ENCODE peak calls at places on chromosomes 16 and 17, in six cellular contexts. One of them, this sample, is unnamed.

GRCh38 chr17:48144976-48145798 is 37.6 kb downstream of the SNX11 start:
- DNase-seq in H9: no peak
- DNase-seq in IMR-90: no peak
- DNase-seq in neuronal stem cell: no peak
- DNase-seq in mesenchymal stem cell: no peak
- DNase-seq in H1: no peak
- DNase-seq in this sample: no peak

GRCh38 chr17:40309938-40310510 is 1.0 kb downstream of the RARA start:
- DNase-seq in H9: no peak
- DNase-seq in IMR-90: no peak
- DNase-seq in neuronal stem cell: no peak
- DNase-seq in mesenchymal stem cell: no peak
- DNase-seq in H1: no peak
- DNase-seq in this sample: no peak

GRCh38 chr17:64315032-64315490 is 52.0 kb upstream of the TEX2 start:
- DNase-seq in H9: no peak
- DNase-seq in IMR-90: no peak
- DNase-seq in neuronal stem cell: no peak
- DNase-seq in mesenchymal stem cell: no peak
- DNase-seq in H1: no peak
- DNase-seq in this sample: no peak

GRCh38 chr17:3012926-3013581 is 50.4 kb downstream of the OR1D5 start:
- DNase-seq in H9: peak
- DNase-seq in IMR-90: peak
- DNase-seq in neuronal stem cell: peak
- DNase-seq in mesenchymal stem cell: peak
- DNase-seq in H1: peak
- DNase-seq in this sample: peak

GRCh38 chr17:77453613-77454559 is 313.1 kb downstream of the SEC14L1 start:
- DNase-seq in H9: no peak
- DNase-seq in IMR-90: no peak
- DNase-seq in neuronal stem cell: no peak
- DNase-seq in mesenchymal stem cell: no peak
- DNase-seq in H1: no peak
- DNase-seq in this sample: no peak

GRCh38 chr16:27691717-27692116 is 141.8 kb downstream of the KATNIP start:
- DNase-seq in H9: no peak
- DNase-seq in IMR-90: no peak
- DNase-seq in neuronal stem cell: no peak
- DNase-seq in mesenchymal stem cell: no peak
- DNase-seq in H1: no peak
- DNase-seq in this sample: no peak

GRCh38 chr16:592518-593306 is 2.8 kb downstream of the RAB40C start:
- DNase-seq in H9: no peak
- DNase-seq in IMR-90: no peak
- DNase-seq in neuronal stem cell: no peak
- DNase-seq in mesenchymal stem cell: peak
- DNase-seq in H1: no peak
- DNase-seq in this sample: peak

GRCh38 chr17:72529386-72529785 is 408.6 kb downstream of the SOX9 start:
- DNase-seq in H9: no peak
- DNase-seq in IMR-90: no peak
- DNase-seq in neuronal stem cell: no peak
- DNase-seq in mesenchymal stem cell: no peak
- DNase-seq in H1: no peak
- DNase-seq in this sample: no peak

GRCh38 chr16:89009343-89010209 is 32.6 kb upstream of the CBFA2T3 start:
- DNase-seq in H9: peak
- DNase-seq in IMR-90: no peak
- DNase-seq in neuronal stem cell: peak
- DNase-seq in mesenchymal stem cell: peak
- DNase-seq in H1: no peak
- DNase-seq in this sample: peak

GRCh38 chr17:16363749-16364536 is 10.7 kb upstream of the CENPV start:
- DNase-seq in H9: peak
- DNase-seq in IMR-90: peak
- DNase-seq in neuronal stem cell: peak
- DNase-seq in mesenchymal stem cell: peak
- DNase-seq in H1: no peak
- DNase-seq in this sample: peak

GRCh38 chr16:79825002-79825401 is 224.5 kb upstream of the MAF start:
- DNase-seq in H9: no peak
- DNase-seq in IMR-90: no peak
- DNase-seq in neuronal stem cell: no peak
- DNase-seq in mesenchymal stem cell: no peak
- DNase-seq in H1: no peak
- DNase-seq in this sample: no peak
- H2AFZ ChIP-seq in H9: no peak
- H2AFZ ChIP-seq in IMR-90: no peak
- H2AFZ ChIP-seq in neuronal stem cell: no peak
- H2AFZ ChIP-seq in mesenchymal stem cell: no peak
- H2AFZ ChIP-seq in H1: no peak
- H2AFZ ChIP-seq in this sample: no peak

GRCh38 chr17:39198186-39198566 is 707 bp upstream of the CACNB1 start:
- DNase-seq in H9: no peak
- DNase-seq in IMR-90: no peak
- DNase-seq in neuronal stem cell: peak
- DNase-seq in mesenchymal stem cell: no peak
- DNase-seq in H1: no peak
- DNase-seq in this sample: no peak

GRCh38 chr17:39197380-39198185 is at the start of gene CACNB1:
- DNase-seq in H9: peak
- DNase-seq in IMR-90: peak
- DNase-seq in neuronal stem cell: peak
- DNase-seq in mesenchymal stem cell: peak
- DNase-seq in H1: no peak
- DNase-seq in this sample: peak

GRCh38 chr17:39200957-39201510 is 951 bp downstream of the RPL19 start:
- DNase-seq in H9: no peak
- DNase-seq in IMR-90: no peak
- DNase-seq in neuronal stem cell: no peak
- DNase-seq in mesenchymal stem cell: no peak
- DNase-seq in H1: no peak
- DNase-seq in this sample: no peak

GRCh38 chr17:39199673-39199985 is 454 bp upstream of the RPL19 start:
- DNase-seq in H9: no peak
- DNase-seq in IMR-90: no peak
- DNase-seq in neuronal stem cell: no peak
- DNase-seq in mesenchymal stem cell: no peak
- DNase-seq in H1: no peak
- DNase-seq in this sample: no peak

DNA sequence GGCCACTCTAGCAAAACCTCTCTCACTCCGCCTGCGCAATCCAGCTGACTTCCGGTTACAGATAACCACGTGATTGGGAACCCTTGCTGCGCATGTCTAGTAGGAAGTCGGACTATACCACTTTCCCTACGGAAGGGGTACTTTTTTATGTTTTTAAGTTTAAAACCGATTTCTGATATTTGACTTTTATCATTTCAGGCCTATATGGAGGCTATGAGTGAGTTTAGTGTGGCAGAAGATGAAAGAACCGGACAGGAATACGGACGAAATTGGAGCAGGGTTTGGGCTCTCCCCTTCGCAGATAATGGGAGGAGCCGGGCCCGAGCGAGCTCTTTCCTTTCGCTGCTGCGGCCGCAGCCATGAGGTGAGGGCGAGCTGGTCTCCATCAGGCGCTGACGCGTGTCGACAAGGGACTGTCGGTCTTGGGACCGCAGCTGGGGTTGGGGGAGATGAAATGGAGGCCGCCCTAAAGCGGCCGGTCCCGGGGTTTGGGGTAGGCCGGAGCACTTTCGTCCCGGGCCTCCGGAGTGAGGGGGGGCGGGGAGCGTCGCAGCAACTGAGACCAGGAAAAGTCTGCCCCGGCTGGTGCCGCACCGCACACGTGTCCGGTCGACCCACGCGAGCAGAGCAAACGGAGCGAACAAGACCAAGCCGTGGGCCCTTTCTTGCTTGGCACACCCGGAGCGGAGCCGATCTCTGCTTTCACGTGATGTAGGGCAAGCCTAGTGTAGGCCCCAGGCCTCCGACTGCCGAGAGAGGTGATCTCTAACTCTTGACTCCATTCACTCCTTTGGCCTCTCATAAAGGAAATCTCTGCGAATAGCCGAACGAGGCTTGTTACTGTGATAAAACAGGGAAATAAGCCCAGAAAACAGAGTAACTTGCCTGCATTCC is at the start of gene RPL19:
- DNase-seq in H9: peak
- DNase-seq in IMR-90: peak
- DNase-seq in neuronal stem cell: peak
- DNase-seq in mesenchymal stem cell: peak
- DNase-seq in H1: peak
- DNase-seq in this sample: peak
- H2BK120ac ChIP-seq in H9: no peak
- H2BK120ac ChIP-seq in IMR-90: peak
- H2BK120ac ChIP-seq in neuronal stem cell: no peak
- H2BK120ac ChIP-seq in mesenchymal stem cell: peak
- H2BK120ac ChIP-seq in H1: no peak
- H2BK120ac ChIP-seq in this sample: peak

GRCh38 chr17:12731839-12732238 is 57.5 kb upstream of the ARHGAP44 start:
- DNase-seq in H9: peak
- DNase-seq in IMR-90: no peak
- DNase-seq in neuronal stem cell: no peak
- DNase-seq in mesenchymal stem cell: no peak
- DNase-seq in H1: no peak
- DNase-seq in this sample: no peak
- H2AFZ ChIP-seq in H9: no peak
- H2AFZ ChIP-seq in IMR-90: no peak
- H2AFZ ChIP-seq in neuronal stem cell: no peak
- H2AFZ ChIP-seq in mesenchymal stem cell: no peak
- H2AFZ ChIP-seq in H1: no peak
- H2AFZ ChIP-seq in this sample: peak

GRCh38 chr17:54813896-54814295 is 86.8 kb upstream of the TOM1L1 start:
- DNase-seq in H9: no peak
- DNase-seq in IMR-90: no peak
- DNase-seq in neuronal stem cell: no peak
- DNase-seq in mesenchymal stem cell: no peak
- DNase-seq in H1: no peak
- DNase-seq in this sample: no peak
- H2BK120ac ChIP-seq in H9: no peak
- H2BK120ac ChIP-seq in IMR-90: no peak
- H2BK120ac ChIP-seq in neuronal stem cell: no peak
- H2BK120ac ChIP-seq in mesenchymal stem cell: no peak
- H2BK120ac ChIP-seq in H1: no peak
- H2BK120ac ChIP-seq in this sample: no peak

DNA sequence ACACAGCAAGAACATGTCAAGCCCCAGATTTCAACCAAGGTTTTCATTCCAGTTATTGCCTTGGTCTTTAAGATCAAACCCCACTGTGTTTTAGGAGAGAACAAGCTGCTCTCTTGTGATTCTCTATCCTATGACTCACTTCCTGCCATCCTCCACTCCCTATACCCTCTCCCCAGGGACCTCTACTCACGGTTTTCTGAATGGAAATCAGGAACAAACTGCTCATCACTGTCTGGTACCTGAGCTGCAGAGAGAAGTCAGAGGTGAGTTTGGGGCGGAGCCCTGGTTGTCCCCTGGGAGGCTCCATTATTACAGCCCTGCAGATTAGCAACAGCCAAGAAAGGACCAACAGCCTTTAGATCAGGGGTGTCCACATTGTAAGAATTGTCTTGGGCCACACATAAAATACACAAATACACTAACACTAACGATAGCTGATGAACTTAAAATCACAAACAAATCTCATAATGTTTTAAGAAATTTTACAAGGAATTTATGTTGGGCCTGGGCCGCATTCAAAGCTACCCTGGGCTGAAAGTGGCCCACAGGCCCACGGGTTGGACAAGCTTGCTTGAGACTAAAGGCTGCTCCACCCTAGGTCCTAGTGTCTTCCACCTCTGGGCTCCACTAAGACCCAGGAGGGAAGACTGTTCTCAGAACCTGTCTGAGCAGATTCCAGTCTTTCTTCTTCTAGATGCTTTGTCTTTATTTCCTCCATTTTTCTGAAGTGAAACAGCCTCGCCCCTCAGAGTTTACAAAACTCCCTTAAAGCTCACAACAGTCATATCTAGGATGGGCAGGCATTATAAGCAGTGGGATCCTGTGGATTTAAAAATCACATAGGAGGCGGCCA is 9.7 kb downstream of the ETV4 start:
- DNase-seq in H9: peak
- DNase-seq in IMR-90: peak
- DNase-seq in neuronal stem cell: no peak
- DNase-seq in mesenchymal stem cell: peak
- DNase-seq in H1: no peak
- DNase-seq in this sample: peak
- H2AFZ ChIP-seq in H9: no peak
- H2AFZ ChIP-seq in IMR-90: peak
- H2AFZ ChIP-seq in neuronal stem cell: no peak
- H2AFZ ChIP-seq in mesenchymal stem cell: no peak
- H2AFZ ChIP-seq in H1: no peak
- H2AFZ ChIP-seq in this sample: no peak

GRCh38 chr17:9307313-9307998 is 268.2 kb downstream of the STX8 start:
- DNase-seq in H9: no peak
- DNase-seq in IMR-90: peak
- DNase-seq in neuronal stem cell: no peak
- DNase-seq in mesenchymal stem cell: peak
- DNase-seq in H1: no peak
- DNase-seq in this sample: peak
- H2BK120ac ChIP-seq in H9: no peak
- H2BK120ac ChIP-seq in IMR-90: no peak
- H2BK120ac ChIP-seq in neuronal stem cell: no peak
- H2BK120ac ChIP-seq in mesenchymal stem cell: peak
- H2BK120ac ChIP-seq in H1: no peak
- H2BK120ac ChIP-seq in this sample: peak

DNA sequence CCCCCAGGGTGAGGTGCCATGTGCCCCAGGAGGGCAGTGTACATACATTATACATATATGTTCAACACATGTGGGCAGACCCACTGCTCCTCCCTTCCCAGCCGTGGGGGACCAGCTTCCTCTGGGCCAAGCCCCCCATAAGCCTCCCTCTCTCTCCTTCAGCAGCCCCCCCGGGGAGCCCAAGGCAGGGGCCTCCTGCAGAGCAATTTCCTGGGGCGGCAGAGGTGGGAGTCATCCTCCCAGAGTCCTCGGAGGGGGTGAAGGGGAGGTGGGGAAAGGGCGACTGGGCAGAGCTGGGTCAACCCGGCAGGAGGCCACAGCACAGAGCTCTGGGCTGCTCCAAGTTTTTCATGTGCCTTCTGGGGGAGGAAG is 235.1 kb downstream of the ZNF423 start:
- DNase-seq in H9: peak
- DNase-seq in IMR-90: no peak
- DNase-seq in neuronal stem cell: no peak
- DNase-seq in mesenchymal stem cell: no peak
- DNase-seq in H1: no peak
- DNase-seq in this sample: no peak
- H2AFZ ChIP-seq in H9: no peak
- H2AFZ ChIP-seq in IMR-90: peak
- H2AFZ ChIP-seq in neuronal stem cell: no peak
- H2AFZ ChIP-seq in mesenchymal stem cell: no peak
- H2AFZ ChIP-seq in H1: no peak
- H2AFZ ChIP-seq in this sample: no peak